ENCODE peak calls at places on chromosomes 5 and 9, in five cellular contexts. G is heart right ventricle, T is T-cell, E is esophagus mucosa, H is aorta. M is an unnamed sample.
A peak's percentile ranks its signal among the peaks of the same experiment; 100 is the strongest.

GRCh38 chr5:147382776-147383175 is 127.1 kb downstream of the DPYSL3 start:
- ATAC-seq in G (no peak), T (no peak), E (no peak), H (no peak), M (no peak)

GRCh38 chr5:90545511-90545910 is 13.1 kb upstream of the ADGRV1 start:
- ATAC-seq in G (no peak), T (no peak), E (no peak), H (no peak), M (no peak)

GRCh38 chr5:1785062-1785461 is 14.6 kb downstream of the MRPL36 start:
- ATAC-seq in G (no peak), T (peak; percentile 83), E (no peak), H (no peak), M (no peak)

GRCh38 chr5:132473019-132473531 is 17.5 kb downstream of the IRF1 start:
- ATAC-seq in G (no peak), T (peak; percentile 91), E (peak; percentile 63), H (no peak), M (peak; percentile 62)

GRCh38 chr9:123453904-123454321 is 97.9 kb downstream of the CRB2 start:
- ATAC-seq in G (peak; percentile 74), T (no peak), E (no peak), H (peak; percentile 48), M (no peak)

GRCh38 chr9:123283048-123283408 is 14.6 kb upstream of the STRBP start:
- ATAC-seq in G (no peak), T (no peak), E (no peak), H (no peak), M (no peak)

GRCh38 chr5:141945511-141946024 is 12.4 kb downstream of the PCDH12 start:
- ATAC-seq in G (peak; percentile 32), T (no peak), E (peak; percentile 42), H (no peak), M (no peak)

GRCh38 chr9:97747201-97747965 is 50.2 kb upstream of the XPA start:
- ATAC-seq in G (no peak), T (no peak), E (no peak), H (no peak), M (no peak)

GRCh38 chr9:77647659-77648457 is at the start of gene GNA14:
- ATAC-seq in G (peak; percentile 53), T (no peak), E (peak; percentile 39), H (peak; percentile 59), M (no peak)

GRCh38 chr5:142789206-142789605 is 19.0 kb downstream of the ARHGAP26 start:
- ATAC-seq in G (no peak), T (no peak), E (no peak), H (no peak), M (no peak)

GRCh38 chr5:39349484-39349883 is 14.8 kb downstream of the C9 start:
- ATAC-seq in G (no peak), T (no peak), E (no peak), H (no peak), M (no peak)

GRCh38 chr5:141434006-141434405 is 3.7 kb downstream of the PCDHGA12 start:
- ATAC-seq in G (no peak), T (no peak), E (no peak), H (no peak), M (no peak)

GRCh38 chr5:68116408-68116807 is 99.1 kb upstream of the PIK3R1 start:
- ATAC-seq in G (no peak), T (no peak), E (no peak), H (no peak), M (no peak)

GRCh38 chr5:156870498-156870839 is 20.4 kb downstream of the PPP1R2B start:
- ATAC-seq in G (no peak), T (no peak), E (no peak), H (no peak), M (no peak)

GRCh38 chr5:139650689-139651501 is 2.7 kb downstream of the CXXC5 start:
- ATAC-seq in G (peak; percentile 59), T (no peak), E (no peak), H (peak; percentile 15), M (no peak)

GRCh38 chr9:135215571-135216161 is 128.2 kb downstream of the OLFM1 start:
- ATAC-seq in G (peak; percentile 73), T (no peak), E (no peak), H (peak; percentile 49), M (no peak)

GRCh38 chr5:43635374-43635773 is 32.4 kb downstream of the NNT start:
- ATAC-seq in G (no peak), T (no peak), E (no peak), H (no peak), M (no peak)

GRCh38 chr5:142484821-142485387 is 160.1 kb upstream of the SPRY4 start:
- ATAC-seq in G (no peak), T (no peak), E (no peak), H (no peak), M (no peak)

GRCh38 chr5:11602298-11602697 is 301.9 kb downstream of the CTNND2 start:
- ATAC-seq in G (no peak), T (no peak), E (no peak), H (no peak), M (no peak)

GRCh38 chr5:35816881-35817521 is 39.7 kb upstream of the IL7R start:
- ATAC-seq in G (no peak), T (peak; percentile 50), E (no peak), H (no peak), M (peak; percentile 51)

GRCh38 chr5:96115467-96115812 is 153.8 kb upstream of the ELL2 start:
- ATAC-seq in G (no peak), T (no peak), E (no peak), H (no peak), M (no peak)